ENCODE peak calls at places on chromosome 2, in seven cellular contexts. N is K562, C is SK-N-SH, G is GM12878, S is GM12891, E is HepG2, H is H1. Y is an unnamed sample.

GRCh38 chr2:88100489-88100858 is 27.4 kb downstream of the FABP1 start:
- DNase-seq in N (no peak), H (no peak), G (no peak), S (no peak), E (no peak), C (no peak), Y (no peak)

GRCh38 chr2:101120124-101120996 is 30.8 kb downstream of the TBC1D8 start:
- DNase-seq in E (peak; percentile 98), C (no peak), H (no peak), G (no peak), S (no peak), N (no peak), Y (no peak)

GRCh38 chr2:1282552-1282951 is 130.7 kb upstream of the TPO start:
- DNase-seq in H (no peak), C (peak; percentile 84), G (no peak), N (peak; percentile 52), S (no peak), E (no peak), Y (no peak)

GRCh38 chr2:200226652-200227426 is 79.7 kb upstream of the SPATS2L start:
- DNase-seq in E (no peak), C (no peak), G (no peak), N (no peak), H (no peak), S (no peak), Y (no peak)

GRCh38 chr2:32743480-32744236 is 115.8 kb downstream of the TTC27 start:
- DNase-seq in S (no peak), C (no peak), E (peak; percentile 26), G (peak; percentile 28), H (no peak), N (no peak), Y (no peak)

GRCh38 chr2:166516712-166517303 is 22.8 kb upstream of the SCN7A start:
- DNase-seq in S (no peak), E (peak; percentile 25), H (peak; percentile 45), C (peak; percentile 26), N (peak; percentile 27), G (no peak), Y (no peak)

GRCh38 chr2:85744771-85745601 is 8.8 kb upstream of the ATOH8 start:
- DNase-seq in E (no peak), H (no peak), C (peak; percentile 56), N (no peak), G (no peak), S (no peak), Y (no peak)

GRCh38 chr2:134252092-134252775 is 1.6 kb upstream of the MGAT5 start:
- DNase-seq in H (no peak), E (no peak), C (no peak), S (no peak), N (no peak), G (no peak), Y (no peak)

GRCh38 chr2:226835420-226835795 is 446 bp upstream of the RHBDD1 start:
- DNase-seq in G (no peak), S (no peak), H (peak; percentile 79), N (peak; percentile 76), C (no peak), E (no peak), Y (peak; percentile 13)

GRCh38 chr2:193462411-193462810 is 1267.7 kb upstream of the TMEFF2 start:
- DNase-seq in G (no peak), H (no peak), E (no peak), S (no peak), C (no peak), N (no peak), Y (no peak)

GRCh38 chr2:193463016-193463415 is 1268.3 kb upstream of the TMEFF2 start:
- DNase-seq in C (no peak), E (no peak), S (no peak), G (no peak), H (no peak), N (no peak), Y (no peak)

GRCh38 chr2:193467276-193467987 is 1272.7 kb upstream of the TMEFF2 start:
- DNase-seq in G (no peak), E (no peak), N (no peak), C (no peak), H (no peak), S (no peak), Y (no peak)

DNA sequence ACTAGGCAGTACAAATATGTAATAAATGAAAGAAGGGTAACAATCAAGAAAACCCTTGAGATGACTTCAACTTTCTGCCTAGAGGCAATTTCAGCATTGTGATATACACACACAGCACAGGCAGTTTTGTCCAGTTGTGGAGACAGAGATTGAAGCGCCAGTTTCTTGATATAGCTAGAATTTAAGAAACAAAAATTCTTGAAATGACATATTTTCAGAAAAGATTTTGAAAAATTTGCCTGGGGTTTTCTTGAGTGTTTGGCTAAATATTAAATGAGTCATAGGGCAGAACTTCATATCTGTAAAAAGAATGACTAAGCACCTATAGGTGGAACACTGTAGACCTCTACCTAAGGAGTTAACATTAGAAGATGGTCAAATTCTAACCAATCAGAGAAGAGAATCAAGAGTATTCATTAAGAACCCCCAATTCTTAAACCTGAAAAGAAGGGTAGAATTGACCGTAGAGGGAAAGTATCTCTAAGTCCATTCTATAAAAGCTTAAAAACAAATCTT is 1266.8 kb upstream of the TMEFF2 start:
- DNase-seq in E (no peak), N (no peak), C (no peak), S (no peak), H (no peak), G (no peak), Y (no peak)
- TF ChIP-seq POLR2AphosphoS5 in E (no peak), N (no peak), C (no peak), S (no peak), H (no peak), G (no peak), Y (no peak)

GRCh38 chr2:239008004-239008403 is 160.1 kb downstream of the TWIST2 start:
- DNase-seq in N (no peak), C (no peak), G (no peak), E (no peak), S (no peak), H (no peak), Y (no peak)

GRCh38 chr2:239006886-239007285 is 159.0 kb downstream of the TWIST2 start:
- DNase-seq in N (no peak), H (no peak), S (no peak), E (no peak), C (no peak), G (no peak), Y (no peak)

GRCh38 chr2:239005586-239005985 is 157.7 kb downstream of the TWIST2 start:
- DNase-seq in N (no peak), E (no peak), H (no peak), C (no peak), G (no peak), S (no peak), Y (no peak)

GRCh38 chr2:239012228-239012627 is 164.3 kb downstream of the TWIST2 start:
- DNase-seq in E (no peak), N (no peak), C (no peak), G (no peak), S (no peak), H (no peak), Y (no peak)

DNA sequence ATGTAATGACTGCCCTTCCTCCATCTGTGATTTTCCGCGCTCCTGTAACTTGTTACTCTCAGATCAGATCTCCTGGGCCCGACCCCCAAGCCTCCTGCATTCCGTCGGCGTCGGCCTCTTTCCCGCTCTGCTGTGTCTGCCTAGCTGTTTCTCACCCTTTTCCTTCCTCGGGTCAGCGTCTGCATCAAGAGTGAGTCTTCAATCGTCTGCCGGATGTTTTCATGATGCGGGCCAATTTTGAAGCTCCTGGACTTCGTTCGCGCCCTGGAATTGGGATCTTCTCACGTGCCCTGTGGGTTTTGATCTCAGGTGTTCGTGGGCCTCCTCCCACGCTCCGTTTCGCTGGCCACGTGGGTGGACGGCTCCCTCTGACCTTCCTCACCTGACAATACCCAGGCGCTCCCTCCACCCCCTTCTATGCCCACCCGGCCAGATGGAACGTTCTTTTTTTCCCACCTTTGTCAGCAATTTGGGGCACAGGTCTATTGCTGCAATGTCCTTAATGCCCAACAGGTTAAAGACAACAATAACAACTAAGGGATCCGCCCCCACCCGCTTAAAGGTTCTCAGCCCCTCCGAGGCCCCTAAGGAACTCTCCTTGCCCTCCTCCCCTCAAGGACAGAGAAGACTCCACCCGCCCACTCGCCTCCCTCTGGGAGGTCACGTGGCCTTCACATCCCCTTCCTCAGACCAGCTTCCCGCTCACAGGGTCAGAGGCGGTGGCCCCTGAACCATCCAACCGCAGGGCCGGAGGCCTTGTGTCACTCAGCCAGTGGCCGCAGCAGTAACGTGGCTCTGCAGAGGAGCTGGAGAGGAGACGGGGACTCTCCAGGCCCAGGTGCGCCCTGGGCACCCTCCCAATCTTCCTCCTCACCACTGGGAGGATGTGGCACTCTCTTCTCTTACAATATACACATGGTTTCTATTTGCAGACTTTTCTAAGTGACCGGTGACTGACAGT is 161.4 kb downstream of the TWIST2 start:
- DNase-seq in H (no peak), E (no peak), G (no peak), N (no peak), C (no peak), S (no peak), Y (no peak)
- TF ChIP-seq TAF1 in H (no peak), E (no peak), G (no peak), N (no peak), C (no peak), S (no peak), Y (no peak)

GRCh38 chr2:145379934-145380333 is 860.0 kb upstream of the ZEB2 start:
- DNase-seq in E (no peak), G (no peak), C (no peak), N (no peak), H (no peak), S (no peak), Y (no peak)
- TF ChIP-seq POLR2AphosphoS5 in E (no peak), G (no peak), C (no peak), N (no peak), H (no peak), S (no peak), Y (no peak)

DNA sequence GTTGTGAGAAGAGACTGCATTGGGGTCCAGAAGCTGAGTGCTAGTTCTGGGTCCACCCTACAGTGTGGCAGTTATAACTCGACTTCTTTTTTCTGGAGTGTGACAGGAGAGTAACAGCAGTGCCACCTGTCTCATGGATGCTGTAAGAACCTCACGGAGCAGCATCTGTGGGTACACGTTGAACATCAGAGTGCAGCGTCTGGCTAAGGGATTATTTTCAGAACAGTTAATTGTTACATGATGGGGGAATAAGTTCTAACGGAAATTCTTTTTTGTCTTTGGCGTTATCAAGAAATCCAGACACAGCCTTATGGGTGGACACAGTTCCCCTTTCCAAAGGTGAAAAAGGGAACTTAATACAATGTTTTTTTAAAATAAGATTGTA is 28.3 kb upstream of the TOGARAM2 start:
- DNase-seq in G (no peak), E (no peak), N (no peak), H (no peak), C (peak; percentile 51), S (no peak), Y (no peak)
- TF ChIP-seq TAF1 in G (no peak), E (no peak), N (no peak), H (no peak), C (no peak), S (no peak), Y (no peak)

GRCh38 chr2:2799151-2799697 is 468.1 kb upstream of the MYT1L start:
- DNase-seq in S (no peak), G (no peak), C (no peak), H (no peak), E (no peak), N (no peak), Y (no peak)
- TF ChIP-seq POLR2AphosphoS5 in S (no peak), G (no peak), C (no peak), H (no peak), E (no peak), N (no peak), Y (no peak)

Y was measured in GM12892.